ENCODE peak calls at places on chromosomes 11 and 22, in eight cellular contexts. One of them, this sample, is unnamed.

GRCh38 chr11:100240051-100240450 is 447.0 kb upstream of the ARHGAP42 start:
- DNase-seq in upper lobe of right lung: no peak
- DNase-seq in choroid plexus epithelial cell: no peak
- DNase-seq in OCI-LY7: no peak
- DNase-seq in Calu3: no peak
- DNase-seq in progenitor cell of endocrine pancreas: no peak
- DNase-seq in H9: no peak
- DNase-seq in PC-3: no peak
- DNase-seq in this sample: no peak

GRCh38 chr11:114166897-114167323 is 107.4 kb downstream of the ZBTB16 start:
- DNase-seq in upper lobe of right lung: no peak
- DNase-seq in choroid plexus epithelial cell: peak
- DNase-seq in OCI-LY7: peak
- DNase-seq in Calu3: peak
- DNase-seq in progenitor cell of endocrine pancreas: no peak
- DNase-seq in H9: no peak
- DNase-seq in PC-3: peak
- DNase-seq in this sample: no peak

GRCh38 chr11:12448131-12448939 is 71.0 kb downstream of the PARVA start:
- DNase-seq in upper lobe of right lung: no peak
- DNase-seq in choroid plexus epithelial cell: no peak
- DNase-seq in OCI-LY7: no peak
- DNase-seq in Calu3: no peak
- DNase-seq in progenitor cell of endocrine pancreas: no peak
- DNase-seq in H9: no peak
- DNase-seq in PC-3: no peak
- DNase-seq in this sample: no peak

GRCh38 chr11:123132881-123133280 is 62.2 kb downstream of the CLMP start:
- DNase-seq in upper lobe of right lung: no peak
- DNase-seq in choroid plexus epithelial cell: no peak
- DNase-seq in OCI-LY7: no peak
- DNase-seq in Calu3: no peak
- DNase-seq in progenitor cell of endocrine pancreas: no peak
- DNase-seq in H9: no peak
- DNase-seq in PC-3: no peak
- DNase-seq in this sample: no peak

GRCh38 chr11:13446444-13446843 is 16.6 kb downstream of the BTBD10 start:
- DNase-seq in upper lobe of right lung: no peak
- DNase-seq in choroid plexus epithelial cell: peak
- DNase-seq in OCI-LY7: no peak
- DNase-seq in Calu3: no peak
- DNase-seq in progenitor cell of endocrine pancreas: no peak
- DNase-seq in H9: no peak
- DNase-seq in PC-3: peak
- DNase-seq in this sample: no peak

GRCh38 chr22:41923595-41924276 is 2.9 kb downstream of the TNFRSF13C start:
- DNase-seq in upper lobe of right lung: no peak
- DNase-seq in choroid plexus epithelial cell: no peak
- DNase-seq in OCI-LY7: no peak
- DNase-seq in Calu3: no peak
- DNase-seq in progenitor cell of endocrine pancreas: no peak
- DNase-seq in H9: no peak
- DNase-seq in PC-3: no peak
- DNase-seq in this sample: no peak

GRCh38 chr11:83628622-83629347 is 342.6 kb upstream of the CCDC90B start:
- DNase-seq in upper lobe of right lung: no peak
- DNase-seq in choroid plexus epithelial cell: no peak
- DNase-seq in OCI-LY7: no peak
- DNase-seq in Calu3: no peak
- DNase-seq in progenitor cell of endocrine pancreas: no peak
- DNase-seq in H9: no peak
- DNase-seq in PC-3: no peak
- DNase-seq in this sample: no peak

GRCh38 chr22:34946339-34946985 is 119.5 kb upstream of the ISX start:
- DNase-seq in upper lobe of right lung: no peak
- DNase-seq in choroid plexus epithelial cell: no peak
- DNase-seq in OCI-LY7: no peak
- DNase-seq in Calu3: no peak
- DNase-seq in progenitor cell of endocrine pancreas: no peak
- DNase-seq in H9: no peak
- DNase-seq in PC-3: no peak
- DNase-seq in this sample: no peak

GRCh38 chr11:94674005-94674491 is 94.1 kb upstream of the AMOTL1 start:
- DNase-seq in upper lobe of right lung: no peak
- DNase-seq in choroid plexus epithelial cell: no peak
- DNase-seq in OCI-LY7: no peak
- DNase-seq in Calu3: no peak
- DNase-seq in progenitor cell of endocrine pancreas: no peak
- DNase-seq in H9: no peak
- DNase-seq in PC-3: peak
- DNase-seq in this sample: no peak

GRCh38 chr22:23895599-23896144 is 1.5 kb downstream of the MIF start:
- DNase-seq in upper lobe of right lung: no peak
- DNase-seq in choroid plexus epithelial cell: no peak
- DNase-seq in OCI-LY7: no peak
- DNase-seq in Calu3: no peak
- DNase-seq in progenitor cell of endocrine pancreas: no peak
- DNase-seq in H9: no peak
- DNase-seq in PC-3: no peak
- DNase-seq in this sample: no peak
- TF ChIP-seq CTCF in upper lobe of right lung: no peak
- TF ChIP-seq CTCF in choroid plexus epithelial cell: no peak
- TF ChIP-seq CTCF in OCI-LY7: no peak
- TF ChIP-seq CTCF in Calu3: peak
- TF ChIP-seq CTCF in progenitor cell of endocrine pancreas: no peak
- TF ChIP-seq CTCF in H9: no peak
- TF ChIP-seq CTCF in PC-3: no peak
- TF ChIP-seq CTCF in this sample: no peak

DNA sequence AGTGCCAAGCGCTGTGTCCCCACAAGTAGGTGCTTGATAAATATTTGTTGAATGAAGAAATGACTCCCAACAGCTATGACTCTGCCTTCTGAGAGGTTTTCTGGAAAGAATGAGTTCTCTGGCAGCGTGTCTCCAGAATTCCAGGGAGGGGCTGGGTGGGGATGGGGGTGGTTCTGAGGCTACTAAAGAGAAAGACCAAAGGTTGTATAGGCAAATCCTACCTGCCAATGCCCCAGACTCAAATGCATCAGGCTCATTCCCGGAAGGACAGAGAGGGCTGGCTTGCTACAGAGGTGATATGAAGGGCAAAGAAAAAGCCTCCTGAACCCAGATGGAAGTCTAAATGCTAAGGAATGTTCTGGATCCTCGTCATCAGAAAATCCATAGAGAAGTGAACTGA is 1.9 kb downstream of the DUSP18 start:
- DNase-seq in upper lobe of right lung: no peak
- DNase-seq in choroid plexus epithelial cell: no peak
- DNase-seq in OCI-LY7: no peak
- DNase-seq in Calu3: no peak
- DNase-seq in progenitor cell of endocrine pancreas: no peak
- DNase-seq in H9: no peak
- DNase-seq in PC-3: no peak
- DNase-seq in this sample: no peak
- TF ChIP-seq CTCF in upper lobe of right lung: no peak
- TF ChIP-seq CTCF in choroid plexus epithelial cell: no peak
- TF ChIP-seq CTCF in OCI-LY7: no peak
- TF ChIP-seq CTCF in Calu3: no peak
- TF ChIP-seq CTCF in progenitor cell of endocrine pancreas: no peak
- TF ChIP-seq CTCF in H9: no peak
- TF ChIP-seq CTCF in PC-3: no peak
- TF ChIP-seq CTCF in this sample: no peak

DNA sequence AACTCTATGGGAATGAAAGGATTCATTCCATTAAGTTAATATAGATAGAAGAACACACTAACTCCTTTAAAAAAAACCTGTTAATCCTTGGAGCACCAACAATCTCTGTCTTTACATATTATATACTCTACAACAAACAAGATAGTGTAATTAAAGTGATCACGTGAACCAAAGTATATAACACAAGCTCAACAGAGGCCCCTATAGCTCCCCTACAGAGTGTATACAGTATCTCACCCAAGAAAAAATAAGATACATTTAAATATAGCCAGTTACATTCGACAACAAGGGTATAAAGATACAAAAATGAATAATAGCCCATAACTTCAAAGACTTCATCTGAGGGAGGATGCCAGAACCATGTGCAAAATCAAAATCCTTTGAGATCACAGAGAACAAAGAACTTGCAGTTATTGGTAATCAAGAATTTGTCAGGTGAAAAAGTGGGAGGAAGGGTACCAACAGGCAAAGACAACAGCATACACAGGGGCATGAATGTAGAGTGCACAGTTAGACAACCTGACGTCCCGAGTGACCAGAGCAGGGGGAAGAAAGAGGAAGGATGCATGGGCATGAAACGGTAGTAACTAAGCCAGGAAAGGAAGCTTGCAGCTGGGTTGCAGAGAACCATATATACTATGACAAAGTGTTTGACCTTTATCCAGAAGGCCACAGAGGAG is 4.7 kb downstream of the FCHSD2 start:
- DNase-seq in upper lobe of right lung: no peak
- DNase-seq in choroid plexus epithelial cell: no peak
- DNase-seq in OCI-LY7: peak
- DNase-seq in Calu3: no peak
- DNase-seq in progenitor cell of endocrine pancreas: no peak
- DNase-seq in H9: no peak
- DNase-seq in PC-3: no peak
- DNase-seq in this sample: no peak
- TF ChIP-seq CTCF in upper lobe of right lung: no peak
- TF ChIP-seq CTCF in choroid plexus epithelial cell: no peak
- TF ChIP-seq CTCF in OCI-LY7: peak
- TF ChIP-seq CTCF in Calu3: no peak
- TF ChIP-seq CTCF in progenitor cell of endocrine pancreas: no peak
- TF ChIP-seq CTCF in H9: no peak
- TF ChIP-seq CTCF in PC-3: peak
- TF ChIP-seq CTCF in this sample: no peak

GRCh38 chr11:2869561-2870427 is 15.8 kb downstream of the CDKN1C start:
- DNase-seq in upper lobe of right lung: no peak
- DNase-seq in choroid plexus epithelial cell: no peak
- DNase-seq in OCI-LY7: no peak
- DNase-seq in Calu3: no peak
- DNase-seq in progenitor cell of endocrine pancreas: no peak
- DNase-seq in H9: no peak
- DNase-seq in PC-3: no peak
- DNase-seq in this sample: no peak

GRCh38 chr11:2870460-2870859 is 15.1 kb downstream of the CDKN1C start:
- DNase-seq in upper lobe of right lung: no peak
- DNase-seq in choroid plexus epithelial cell: no peak
- DNase-seq in OCI-LY7: no peak
- DNase-seq in Calu3: no peak
- DNase-seq in progenitor cell of endocrine pancreas: no peak
- DNase-seq in H9: peak
- DNase-seq in PC-3: no peak
- DNase-seq in this sample: no peak

GRCh38 chr11:2867722-2868548 is 17.6 kb downstream of the CDKN1C start:
- DNase-seq in upper lobe of right lung: no peak
- DNase-seq in choroid plexus epithelial cell: no peak
- DNase-seq in OCI-LY7: no peak
- DNase-seq in Calu3: no peak
- DNase-seq in progenitor cell of endocrine pancreas: no peak
- DNase-seq in H9: no peak
- DNase-seq in PC-3: no peak
- DNase-seq in this sample: no peak

GRCh38 chr11:2868604-2869526 is 16.7 kb downstream of the CDKN1C start:
- DNase-seq in upper lobe of right lung: no peak
- DNase-seq in choroid plexus epithelial cell: no peak
- DNase-seq in OCI-LY7: no peak
- DNase-seq in Calu3: no peak
- DNase-seq in progenitor cell of endocrine pancreas: no peak
- DNase-seq in H9: no peak
- DNase-seq in PC-3: no peak
- DNase-seq in this sample: no peak

GRCh38 chr11:2870955-2871720 is 14.4 kb downstream of the CDKN1C start:
- DNase-seq in upper lobe of right lung: no peak
- DNase-seq in choroid plexus epithelial cell: no peak
- DNase-seq in OCI-LY7: no peak
- DNase-seq in Calu3: no peak
- DNase-seq in progenitor cell of endocrine pancreas: no peak
- DNase-seq in H9: peak
- DNase-seq in PC-3: no peak
- DNase-seq in this sample: no peak
- TF ChIP-seq CTCF in upper lobe of right lung: no peak
- TF ChIP-seq CTCF in choroid plexus epithelial cell: no peak
- TF ChIP-seq CTCF in OCI-LY7: no peak
- TF ChIP-seq CTCF in Calu3: no peak
- TF ChIP-seq CTCF in progenitor cell of endocrine pancreas: no peak
- TF ChIP-seq CTCF in H9: no peak
- TF ChIP-seq CTCF in PC-3: no peak
- TF ChIP-seq CTCF in this sample: no peak

GRCh38 chr11:19742595-19743292 is 30.1 kb downstream of the NAV2 start:
- DNase-seq in upper lobe of right lung: peak
- DNase-seq in choroid plexus epithelial cell: peak
- DNase-seq in OCI-LY7: peak
- DNase-seq in Calu3: peak
- DNase-seq in progenitor cell of endocrine pancreas: peak
- DNase-seq in H9: peak
- DNase-seq in PC-3: peak
- DNase-seq in this sample: peak
- TF ChIP-seq CTCF in upper lobe of right lung: peak
- TF ChIP-seq CTCF in choroid plexus epithelial cell: peak
- TF ChIP-seq CTCF in OCI-LY7: peak
- TF ChIP-seq CTCF in Calu3: peak
- TF ChIP-seq CTCF in progenitor cell of endocrine pancreas: peak
- TF ChIP-seq CTCF in H9: peak
- TF ChIP-seq CTCF in PC-3: peak
- TF ChIP-seq CTCF in this sample: peak

GRCh38 chr11:44315947-44316387 is 6.0 kb upstream of the ALX4 start:
- DNase-seq in upper lobe of right lung: peak
- DNase-seq in choroid plexus epithelial cell: no peak
- DNase-seq in OCI-LY7: no peak
- DNase-seq in Calu3: no peak
- DNase-seq in progenitor cell of endocrine pancreas: no peak
- DNase-seq in H9: no peak
- DNase-seq in PC-3: no peak
- DNase-seq in this sample: no peak
- TF ChIP-seq CTCF in upper lobe of right lung: no peak
- TF ChIP-seq CTCF in choroid plexus epithelial cell: no peak
- TF ChIP-seq CTCF in OCI-LY7: no peak
- TF ChIP-seq CTCF in Calu3: no peak
- TF ChIP-seq CTCF in progenitor cell of endocrine pancreas: no peak
- TF ChIP-seq CTCF in H9: peak
- TF ChIP-seq CTCF in PC-3: no peak
- TF ChIP-seq CTCF in this sample: no peak